ENCODE peak calls at places on chromosomes 13 and 19, in five cellular contexts. A is T1000; T is ecto neural progenitor cell; R is kidney glomerular epithelial cell; N is activated CD4-positive, alpha-beta T cell treated with anti-CD3 and anti-CD28 coated beads for 48 hours. E is an unnamed sample.

GRCh38 chr13:106520205-106521004 is 15.1 kb downstream of the EFNB2 start:
- DNase-seq in A (no peak), R (no peak), N (no peak), T (no peak), E (no peak)

GRCh38 chr19:6769006-6769637 is 1.9 kb upstream of the SH2D3A start:
- DNase-seq in N (no peak), A (no peak), T (no peak), R (no peak), E (peak)

GRCh38 chr13:112575295-112575622 is 12.7 kb downstream of the TUBGCP3 start:
- DNase-seq in A (no peak), N (no peak), R (no peak), T (no peak), E (no peak)

GRCh38 chr13:91962946-91963345 is 564.5 kb downstream of the GPC5 start:
- DNase-seq in R (no peak), T (no peak), A (no peak), N (no peak), E (no peak)

GRCh38 chr19:38869836-38870607 is 8.1 kb downstream of the RINL start:
- DNase-seq in R (peak), T (peak), A (no peak), N (peak), E (peak)

GRCh38 chr13:46934749-46935148 is 37.9 kb upstream of the HTR2A start:
- DNase-seq in T (no peak), R (no peak), A (no peak), N (no peak), E (no peak)

GRCh38 chr19:53357821-53358581 is 7.5 kb upstream of the ZNF525 start:
- DNase-seq in A (no peak), N (no peak), T (no peak), R (no peak), E (no peak)

GRCh38 chr13:95087746-95088305 is 213.4 kb downstream of the ABCC4 start:
- DNase-seq in R (no peak), A (no peak), N (no peak), T (no peak), E (peak)

GRCh38 chr13:29771247-29771646 is 79.2 kb downstream of the UBL3 start:
- DNase-seq in A (no peak), R (peak), N (no peak), T (no peak), E (peak)

GRCh38 chr13:102190930-102191329 is 210.9 kb downstream of the FGF14 start:
- DNase-seq in T (no peak), A (no peak), N (no peak), R (no peak), E (no peak)

GRCh38 chr13:111920306-111920931 is 146.5 kb upstream of the SOX1 start:
- DNase-seq in T (no peak), N (no peak), A (no peak), R (no peak), E (no peak)